ENCODE peak calls at places on chromosomes 2 and 18, in seven cellular contexts. L is neural progenitor cell; U is pancreas; F is effector memory CD4-positive, alpha-beta T cell; N is psoas muscle; B is endothelial cell of umbilical vein; T is tibial nerve. J is an unnamed sample. For H3K4me1 and H3K36me3, the result is how much of the 10 kb centered on the place peaks cover.

GRCh38 chr2:26978061-26978596 is 7.7 kb downstream of the MAPRE3 start:
- DNase-seq in T (no peak), B (peak), N (peak), F (no peak), U (peak), L (no peak), J (peak)

GRCh38 chr2:217899231-217900009 is 103.4 kb downstream of the TNS1 start:
- DNase-seq in T (peak), B (no peak), U (peak), F (no peak), L (peak), N (peak), J (peak)

GRCh38 chr2:182587831-182588230 is 128.2 kb upstream of the DNAJC10 start:
- DNase-seq in U (no peak), T (no peak), B (no peak), N (no peak), F (no peak), L (no peak), J (no peak)

GRCh38 chr2:239703834-239704233 is 303.0 kb upstream of the HDAC4 start:
- DNase-seq in F (no peak), T (no peak), N (no peak), L (no peak), U (no peak), B (no peak), J (no peak)

GRCh38 chr2:183937220-183937619 is 661.1 kb upstream of the ZNF804A start:
- DNase-seq in N (no peak), T (no peak), L (no peak), U (no peak), B (no peak), F (no peak), J (no peak)

GRCh38 chr18:58046794-58047555 is 2.9 kb downstream of the NEDD4L start:
- DNase-seq in F (no peak), U (no peak), B (no peak), L (no peak), T (no peak), N (no peak), J (no peak)

GRCh38 chr2:241895732-241896641 is 26.5 kb downstream of the RTP5 start:
- DNase-seq in L (no peak), F (no peak), N (no peak), B (peak), U (peak), T (peak), J (no peak)

GRCh38 chr2:71619230-71619741 is 165.9 kb downstream of the DYSF start:
- DNase-seq in U (peak), L (no peak), B (no peak), T (peak), F (no peak), N (no peak), J (no peak)

GRCh38 chr18:74897971-74898657 is 300.4 kb downstream of the ZNF407 start:
- DNase-seq in L (no peak), T (no peak), U (no peak), F (no peak), B (peak), N (no peak), J (no peak)

GRCh38 chr2:118202707-118203303 is 114.5 kb downstream of the INSIG2 start:
- DNase-seq in F (peak), T (peak), L (peak), B (peak), U (peak), N (peak), J (peak)

GRCh38 chr2:85430780-85431601 is 12.5 kb downstream of the SH2D6 start:
- DNase-seq in T (no peak), L (peak), U (no peak), B (no peak), N (no peak), F (no peak), J (no peak)

GRCh38 chr18:35949903-35950627 is 22.4 kb upstream of the RMP24 start:
- DNase-seq in F (peak), U (peak), T (peak), N (peak), L (peak), B (peak), J (peak)

GRCh38 chr2:20542761-20543578 is 96.1 kb downstream of the RHOB start:
- DNase-seq in B (no peak), U (no peak), L (no peak), F (no peak), T (no peak), N (peak), J (no peak)

GRCh38 chr18:27608742-27609141 is 423.6 kb upstream of the CHST9 start:
- DNase-seq in B (peak), L (no peak), N (no peak), F (no peak), U (no peak), T (no peak), J (no peak)

GRCh38 chr2:44250376-44250775 is 24.9 kb upstream of the SLC3A1 start:
- DNase-seq in L (no peak), F (no peak), T (no peak), N (no peak), U (no peak), B (no peak), J (no peak)

DNA sequence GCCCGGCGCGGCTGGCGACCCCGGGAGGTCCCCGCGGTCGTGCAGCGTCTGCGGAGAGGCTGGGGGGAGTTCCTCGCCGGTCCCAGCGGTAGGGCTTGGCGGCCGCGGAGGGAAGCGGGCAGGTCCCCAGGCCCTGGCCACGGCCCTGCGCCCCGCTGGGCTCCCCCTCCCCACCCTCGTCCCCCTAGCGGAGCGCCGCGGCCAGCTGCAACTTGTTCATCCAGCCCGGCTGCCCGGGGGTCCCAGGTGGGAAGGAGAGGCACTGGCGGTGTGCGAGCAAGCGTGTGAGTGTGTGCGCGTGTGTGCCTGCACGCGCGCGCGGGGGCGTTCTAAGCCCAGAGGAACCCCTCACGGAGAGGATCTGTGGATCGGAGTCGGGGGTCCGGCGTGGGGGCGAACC is 1.3 kb downstream of the PTPRM start:
- DNase-seq in F (no peak), U (peak), B (peak), T (no peak), L (peak), N (peak), J (no peak)
- H3K27ac ChIP-seq in F (no peak), U (peak), B (no peak), T (peak), L (no peak), N (peak), J (no peak)

GRCh38 chr2:28271914-28272240 is 120.8 kb upstream of the FOSL2 start:
- DNase-seq in F (no peak), U (no peak), T (no peak), L (no peak), B (no peak), N (no peak), J (no peak)
- H3K4me1 ChIP-seq in F (under half), U (under half), T (under half), L (under half), B (under half), N (under half), J (under half)

DNA sequence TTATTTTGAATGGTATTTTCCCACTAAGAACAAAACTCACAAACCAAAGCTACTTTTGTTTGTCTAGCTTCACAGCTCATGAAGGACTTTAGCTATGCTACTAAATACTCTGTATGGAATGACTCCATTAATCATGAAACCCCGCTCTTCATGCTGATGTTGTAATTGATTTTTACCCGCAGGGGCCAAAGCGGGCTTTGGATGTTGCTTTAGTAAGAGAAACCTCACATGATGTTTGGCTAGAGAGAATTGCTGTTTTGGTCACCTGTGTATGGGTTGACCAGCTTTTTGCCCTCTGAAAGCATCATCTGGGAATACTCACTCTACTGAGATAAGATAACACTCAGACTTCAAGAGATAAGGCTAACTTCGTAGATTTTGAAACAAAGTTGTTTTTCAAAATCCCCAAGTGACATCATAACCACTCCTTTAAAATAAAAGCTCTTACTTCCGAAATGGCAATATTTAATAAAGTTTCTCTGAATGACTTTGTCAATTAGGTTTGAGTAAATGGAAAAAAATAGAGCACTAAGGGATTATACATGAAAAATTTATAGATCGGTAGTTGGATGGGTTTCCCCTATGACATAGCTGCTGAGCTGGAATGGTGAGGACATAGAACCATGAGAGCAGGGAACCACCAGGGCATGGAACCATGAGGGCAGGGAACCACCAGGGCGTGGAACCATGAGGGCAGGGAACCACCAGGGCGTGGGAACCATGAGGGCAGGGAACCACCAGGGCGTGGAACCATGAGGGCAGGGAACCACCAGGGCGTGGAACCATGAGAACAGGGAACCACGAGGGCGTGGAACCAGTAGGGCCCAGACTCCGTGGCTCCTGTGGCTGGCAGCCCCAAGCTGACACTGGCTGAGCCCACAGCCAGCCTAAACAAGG is 31.9 kb downstream of the ACKR3 start:
- DNase-seq in F (no peak), N (no peak), T (no peak), B (no peak), L (no peak), U (no peak), J (peak)
- H3K36me3 ChIP-seq in F (under half), N (under half), T (under half), B (under half), L (under half), U (under half), J (under half)

GRCh38 chr2:235433860-235434259 is 60.0 kb upstream of the AGAP1 start:
- DNase-seq in F (no peak), T (peak), B (peak), L (no peak), U (peak), N (peak), J (peak)
- H3K27ac ChIP-seq in F (no peak), T (peak), B (no peak), L (no peak), U (peak), N (peak), J (no peak)

DNA sequence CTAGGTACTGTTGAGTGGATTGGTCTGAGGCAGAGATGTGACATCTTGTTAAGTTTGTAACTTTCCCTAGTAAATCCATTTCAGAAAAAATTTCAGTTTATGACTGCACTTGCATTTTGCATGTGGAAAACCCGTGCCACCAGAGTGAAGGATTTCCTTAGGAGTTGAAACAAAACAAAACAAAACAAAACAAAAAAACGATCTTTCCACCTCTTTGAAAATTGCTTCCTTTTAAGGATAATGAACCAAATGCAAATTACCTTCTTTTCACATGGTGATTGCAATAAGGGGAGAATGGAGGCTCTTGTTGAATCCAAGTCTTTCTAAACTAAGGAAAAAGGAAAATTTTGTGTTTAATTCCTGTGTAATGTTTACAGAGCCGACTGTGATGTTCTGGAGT is 43.2 kb downstream of the PHLPP1 start:
- DNase-seq in F (no peak), B (peak), U (no peak), T (no peak), N (no peak), L (no peak), J (no peak)
- H3K4me1 ChIP-seq in F (under half), B (under half), U (under half), T (under half), N (under half), L (half or more), J (under half)

GRCh38 chr2:3404495-3404894 is 25.0 kb downstream of the TRAPPC12 start:
- DNase-seq in B (no peak), L (no peak), N (no peak), F (no peak), U (no peak), T (no peak), J (no peak)

GRCh38 chr2:3405308-3405707 is 25.8 kb downstream of the TRAPPC12 start:
- DNase-seq in T (no peak), B (no peak), N (no peak), L (no peak), F (no peak), U (no peak), J (no peak)

GRCh38 chr2:3406501-3406900 is 27.0 kb downstream of the TRAPPC12 start:
- DNase-seq in N (no peak), T (no peak), B (no peak), U (no peak), L (no peak), F (no peak), J (no peak)

GRCh38 chr2:3405876-3406275 is 26.4 kb downstream of the TRAPPC12 start:
- DNase-seq in T (no peak), F (no peak), U (no peak), L (no peak), B (no peak), N (no peak), J (no peak)

DNA sequence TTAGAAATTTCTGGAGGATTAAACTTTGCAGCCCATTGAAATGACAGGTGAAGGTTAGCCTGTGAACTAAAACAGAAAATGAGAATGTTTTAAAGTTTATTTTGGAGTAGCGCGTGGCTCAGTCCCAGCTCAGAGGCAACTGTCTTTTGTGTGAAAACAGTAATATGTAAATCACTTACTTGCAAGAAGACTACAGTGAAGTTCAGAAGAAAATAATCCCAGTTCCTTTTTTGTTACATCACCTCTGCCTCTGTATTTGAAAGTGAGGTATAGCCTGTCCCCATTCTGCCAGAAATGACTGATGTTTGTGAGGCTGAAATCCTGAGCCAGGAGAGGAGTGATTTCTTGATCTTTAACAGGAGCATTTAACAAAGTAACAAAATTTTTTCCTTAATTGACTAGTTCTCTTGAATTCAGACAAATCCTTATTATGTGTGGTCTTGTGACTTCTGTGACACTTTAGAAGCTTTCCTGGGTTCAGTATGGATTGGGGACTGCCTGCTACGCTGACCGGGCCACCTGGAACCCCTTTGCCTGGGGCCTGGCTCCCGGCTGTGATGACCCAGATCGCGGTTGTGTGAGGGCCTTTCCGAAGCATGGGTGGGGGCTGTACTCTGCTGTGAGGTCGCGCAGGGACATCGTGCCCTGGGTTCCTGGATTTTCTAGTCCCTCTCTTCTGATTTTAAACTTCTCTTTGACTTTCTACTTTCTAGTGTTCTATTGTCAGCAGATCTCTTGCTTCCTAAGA is 24.3 kb downstream of the TRAPPC12 start:
- DNase-seq in B (no peak), L (no peak), N (no peak), U (no peak), T (no peak), F (no peak), J (no peak)
- H3K36me3 ChIP-seq in B (under half), L (under half), N (under half), U (under half), T (under half), F (under half), J (under half)

DNA sequence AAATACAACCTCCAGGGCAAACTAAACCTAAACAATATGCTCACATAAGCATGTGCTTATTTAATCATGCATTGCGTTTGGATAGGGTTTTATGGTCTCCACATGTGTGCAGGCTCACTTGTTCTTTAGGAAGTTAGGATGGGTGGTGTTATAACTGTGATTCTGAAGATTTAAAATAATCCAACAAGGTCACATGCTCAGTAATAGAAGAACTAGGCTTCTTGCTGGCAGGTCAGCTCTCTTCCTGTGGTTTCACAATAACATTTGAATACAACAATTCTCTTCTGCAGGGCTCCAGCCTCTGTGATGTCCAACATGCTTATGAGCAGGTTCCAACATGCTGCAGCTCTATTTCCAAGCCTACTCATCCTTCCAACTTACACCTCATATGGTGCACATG is 84.0 kb downstream of the MYL12B start:
- DNase-seq in U (no peak), L (no peak), T (peak), F (no peak), N (no peak), B (no peak), J (no peak)
- H3K27ac ChIP-seq in U (no peak), L (no peak), T (no peak), F (no peak), N (peak), B (no peak), J (no peak)

GRCh38 chr18:79668203-79668602 is 11.4 kb upstream of the CTDP1 start:
- DNase-seq in F (no peak), B (no peak), T (no peak), N (no peak), U (no peak), L (no peak), J (no peak)
- H3K4me1 ChIP-seq in F (under half), B (under half), T (under half), N (under half), U (under half), L (under half), J (under half)

J was measured in small intestine.